ENCODE peak calls at places on chromosomes 5 and 9, in five cellular contexts. One of them, this sample, is unnamed. For H3K4me1, the result is how much of the 10 kb centered on the place peaks cover.

GRCh38 chr5:12592228-12592627 is 688.0 kb upstream of the CTNND2 start:
- DNase-seq in PC-3: no peak
- DNase-seq in spleen: no peak
- DNase-seq in Peyer's patch: no peak
- DNase-seq in PC-9: no peak
- DNase-seq in this sample: no peak

GRCh38 chr9:106084702-106085101 is 390.4 kb downstream of the TMEM38B start:
- DNase-seq in Peyer's patch: no peak
- DNase-seq in spleen: no peak
- DNase-seq in PC-9: no peak
- DNase-seq in PC-3: no peak
- DNase-seq in this sample: no peak

GRCh38 chr9:91949293-91949945 is 609 bp downstream of the ROR2 start:
- DNase-seq in spleen: no peak
- DNase-seq in Peyer's patch: no peak
- DNase-seq in PC-9: no peak
- DNase-seq in PC-3: no peak
- DNase-seq in this sample: no peak

GRCh38 chr9:109132473-109133095 is 12.8 kb upstream of the TMEM245 start:
- DNase-seq in Peyer's patch: no peak
- DNase-seq in PC-9: no peak
- DNase-seq in PC-3: no peak
- DNase-seq in spleen: no peak
- DNase-seq in this sample: no peak

GRCh38 chr5:63928451-63928850 is 33.8 kb downstream of the HTR1A start:
- DNase-seq in Peyer's patch: no peak
- DNase-seq in PC-9: no peak
- DNase-seq in spleen: no peak
- DNase-seq in PC-3: no peak
- DNase-seq in this sample: no peak

GRCh38 chr9:91500509-91501011 is 76.9 kb upstream of the NFIL3 start:
- DNase-seq in PC-9: peak
- DNase-seq in spleen: no peak
- DNase-seq in PC-3: peak
- DNase-seq in Peyer's patch: no peak
- DNase-seq in this sample: no peak

GRCh38 chr5:115418788-115419187 is 122.3 kb upstream of the CCDC112 start:
- DNase-seq in Peyer's patch: no peak
- DNase-seq in spleen: no peak
- DNase-seq in PC-9: no peak
- DNase-seq in PC-3: peak
- DNase-seq in this sample: no peak

GRCh38 chr9:92711146-92711545 is 41.2 kb upstream of the IPPK start:
- DNase-seq in PC-3: no peak
- DNase-seq in Peyer's patch: no peak
- DNase-seq in PC-9: no peak
- DNase-seq in spleen: no peak
- DNase-seq in this sample: no peak

GRCh38 chr5:38467353-38468040 is 88.9 kb downstream of the LIFR start:
- DNase-seq in PC-9: no peak
- DNase-seq in PC-3: peak
- DNase-seq in spleen: no peak
- DNase-seq in Peyer's patch: no peak
- DNase-seq in this sample: no peak

GRCh38 chr5:29518176-29518575 is 1675.3 kb upstream of the CDH6 start:
- DNase-seq in spleen: no peak
- DNase-seq in PC-3: no peak
- DNase-seq in Peyer's patch: no peak
- DNase-seq in PC-9: no peak
- DNase-seq in this sample: no peak

GRCh38 chr5:4941957-4942830 is 197.9 kb upstream of the ADAMTS16 start:
- DNase-seq in PC-3: peak
- DNase-seq in Peyer's patch: no peak
- DNase-seq in PC-9: peak
- DNase-seq in spleen: no peak
- DNase-seq in this sample: no peak

GRCh38 chr9:17742065-17742464 is 163.2 kb downstream of the SH3GL2 start:
- DNase-seq in PC-9: no peak
- DNase-seq in PC-3: peak
- DNase-seq in Peyer's patch: no peak
- DNase-seq in spleen: no peak
- DNase-seq in this sample: no peak

GRCh38 chr9:114121445-114122151 is 22.5 kb upstream of the KIF12 start:
- DNase-seq in PC-9: no peak
- DNase-seq in Peyer's patch: no peak
- DNase-seq in spleen: peak
- DNase-seq in PC-3: no peak
- DNase-seq in this sample: peak

GRCh38 chr5:90342576-90342975 is 67.0 kb downstream of the CETN3 start:
- DNase-seq in Peyer's patch: no peak
- DNase-seq in PC-9: no peak
- DNase-seq in PC-3: no peak
- DNase-seq in spleen: no peak
- DNase-seq in this sample: no peak

GRCh38 chr9:16138961-16139441 is 586.2 kb downstream of the CCDC171 start:
- DNase-seq in PC-3: peak
- DNase-seq in spleen: no peak
- DNase-seq in Peyer's patch: no peak
- DNase-seq in PC-9: no peak
- DNase-seq in this sample: no peak

GRCh38 chr5:138541511-138541910 is 1.5 kb downstream of the ETF1 start:
- DNase-seq in Peyer's patch: no peak
- DNase-seq in PC-3: no peak
- DNase-seq in spleen: no peak
- DNase-seq in PC-9: no peak
- DNase-seq in this sample: no peak

GRCh38 chr9:129779560-129780190 is 23.3 kb upstream of the TOR1B start:
- DNase-seq in Peyer's patch: no peak
- DNase-seq in spleen: no peak
- DNase-seq in PC-3: no peak
- DNase-seq in PC-9: no peak
- DNase-seq in this sample: no peak

GRCh38 chr5:150294551-150295071 is 5.0 kb upstream of the CAMK2A start:
- DNase-seq in PC-9: no peak
- DNase-seq in Peyer's patch: no peak
- DNase-seq in spleen: no peak
- DNase-seq in PC-3: no peak
- DNase-seq in this sample: no peak

GRCh38 chr5:105033642-105034217 is 1471.1 kb upstream of the NUDT12 start:
- DNase-seq in Peyer's patch: no peak
- DNase-seq in PC-3: no peak
- DNase-seq in PC-9: no peak
- DNase-seq in spleen: no peak
- DNase-seq in this sample: peak

GRCh38 chr9:123090956-123091355 is 57.5 kb downstream of the GPR21 start:
- DNase-seq in spleen: no peak
- DNase-seq in Peyer's patch: no peak
- DNase-seq in PC-9: no peak
- DNase-seq in PC-3: no peak
- DNase-seq in this sample: no peak

GRCh38 chr9:133844876-133845658 is 106.9 kb upstream of the SARDH start:
- DNase-seq in Peyer's patch: peak
- DNase-seq in spleen: peak
- DNase-seq in PC-9: no peak
- DNase-seq in PC-3: no peak
- DNase-seq in this sample: no peak

GRCh38 chr9:113298924-113299770 is 4.0 kb downstream of the RNF183 start:
- DNase-seq in PC-9: no peak
- DNase-seq in PC-3: no peak
- DNase-seq in Peyer's patch: no peak
- DNase-seq in spleen: no peak
- DNase-seq in this sample: no peak

GRCh38 chr9:12705738-12706391 is 12.7 kb downstream of the TYRP1 start:
- DNase-seq in spleen: no peak
- DNase-seq in Peyer's patch: no peak
- DNase-seq in PC-9: no peak
- DNase-seq in PC-3: peak
- DNase-seq in this sample: no peak

GRCh38 chr5:180605554-180606214 is 14.4 kb upstream of the SCGB3A1 start:
- DNase-seq in spleen: peak
- DNase-seq in Peyer's patch: peak
- DNase-seq in PC-3: peak
- DNase-seq in PC-9: peak
- DNase-seq in this sample: peak

GRCh38 chr5:180607861-180608571 is 16.7 kb upstream of the SCGB3A1 start:
- DNase-seq in PC-3: no peak
- DNase-seq in Peyer's patch: no peak
- DNase-seq in spleen: peak
- DNase-seq in PC-9: peak
- DNase-seq in this sample: peak

GRCh38 chr5:180604271-180604670 is 13.0 kb upstream of the SCGB3A1 start:
- DNase-seq in Peyer's patch: no peak
- DNase-seq in PC-9: no peak
- DNase-seq in spleen: peak
- DNase-seq in PC-3: no peak
- DNase-seq in this sample: no peak

GRCh38 chr5:180608572-180609310 is 17.4 kb upstream of the SCGB3A1 start:
- DNase-seq in PC-3: no peak
- DNase-seq in spleen: no peak
- DNase-seq in PC-9: no peak
- DNase-seq in Peyer's patch: no peak
- DNase-seq in this sample: no peak

GRCh38 chr5:180606215-180606785 is 15.0 kb upstream of the SCGB3A1 start:
- DNase-seq in PC-3: no peak
- DNase-seq in spleen: peak
- DNase-seq in Peyer's patch: no peak
- DNase-seq in PC-9: no peak
- DNase-seq in this sample: no peak
- TF ChIP-seq CTCF in PC-3: peak
- TF ChIP-seq CTCF in spleen: peak
- TF ChIP-seq CTCF in Peyer's patch: no peak
- TF ChIP-seq CTCF in PC-9: peak
- TF ChIP-seq CTCF in this sample: no peak

GRCh38 chr5:85814596-85814995 is 803.1 kb upstream of the COX7C start:
- DNase-seq in Peyer's patch: no peak
- DNase-seq in spleen: no peak
- DNase-seq in PC-9: no peak
- DNase-seq in PC-3: no peak
- DNase-seq in this sample: peak
- H3K4me3 ChIP-seq in Peyer's patch: no peak
- H3K4me3 ChIP-seq in spleen: no peak
- H3K4me3 ChIP-seq in PC-9: no peak
- H3K4me3 ChIP-seq in PC-3: no peak
- H3K4me3 ChIP-seq in this sample: no peak

GRCh38 chr9:5625916-5626315 is 3.0 kb upstream of the RIC1 start:
- DNase-seq in PC-3: no peak
- DNase-seq in spleen: no peak
- DNase-seq in PC-9: no peak
- DNase-seq in Peyer's patch: no peak
- DNase-seq in this sample: no peak
- H3K4me1 ChIP-seq in PC-3: under half
- H3K4me1 ChIP-seq in spleen: under half
- H3K4me1 ChIP-seq in PC-9: under half
- H3K4me1 ChIP-seq in Peyer's patch: under half
- H3K4me1 ChIP-seq in this sample: under half

GRCh38 chr5:127031863-127032232 is 1.5 kb upstream of the MARCHF3 start:
- DNase-seq in PC-9: no peak
- DNase-seq in spleen: no peak
- DNase-seq in PC-3: no peak
- DNase-seq in Peyer's patch: no peak
- DNase-seq in this sample: no peak

GRCh38 chr5:127031147-127031862 is 947 bp upstream of the MARCHF3 start:
- DNase-seq in PC-3: no peak
- DNase-seq in spleen: peak
- DNase-seq in Peyer's patch: no peak
- DNase-seq in PC-9: no peak
- DNase-seq in this sample: no peak

GRCh38 chr5:127029513-127030258 is 672 bp downstream of the MARCHF3 start:
- DNase-seq in spleen: peak
- DNase-seq in PC-9: peak
- DNase-seq in Peyer's patch: peak
- DNase-seq in PC-3: peak
- DNase-seq in this sample: peak

GRCh38 chr5:127028822-127029457 is 1.4 kb downstream of the MARCHF3 start:
- DNase-seq in spleen: no peak
- DNase-seq in PC-3: peak
- DNase-seq in PC-9: no peak
- DNase-seq in Peyer's patch: peak
- DNase-seq in this sample: no peak

GRCh38 chr5:127030259-127031146 is at the start of gene MARCHF3:
- DNase-seq in Peyer's patch: peak
- DNase-seq in PC-3: peak
- DNase-seq in spleen: peak
- DNase-seq in PC-9: peak
- DNase-seq in this sample: peak
- TF ChIP-seq CTCF in Peyer's patch: peak
- TF ChIP-seq CTCF in PC-3: peak
- TF ChIP-seq CTCF in spleen: peak
- TF ChIP-seq CTCF in PC-9: peak
- TF ChIP-seq CTCF in this sample: peak

This sample was measured in Caco-2.